ENCODE peak calls at places on chromosomes 5 and 9, in four cellular contexts. T is H9; O is EL; B is naive thymus-derived CD4-positive, alpha-beta T cell. X is an unnamed sample.

GRCh38 chr5:79800979-79801827 is 111.6 kb downstream of the CMYA5 start:
- DNase-seq in T (no peak), O (peak), B (no peak), X (peak)

GRCh38 chr9:93635186-93636107 is 59.1 kb downstream of the PHF2 start:
- DNase-seq in T (no peak), O (no peak), B (no peak), X (no peak)

GRCh38 chr9:78001946-78002731 is 29.5 kb downstream of the GNAQ start:
- DNase-seq in T (no peak), O (peak), B (no peak), X (peak)

GRCh38 chr5:132013711-132014110 is 2.3 kb upstream of the ACSL6 start:
- DNase-seq in T (peak), O (no peak), B (no peak), X (no peak)

GRCh38 chr9:83662933-83663332 is 40.0 kb downstream of the IDNK start:
- DNase-seq in T (no peak), O (no peak), B (no peak), X (no peak)

GRCh38 chr9:93305497-93306020 is 121.6 kb downstream of the WNK2 start:
- DNase-seq in T (peak), O (no peak), B (no peak), X (no peak)

GRCh38 chr5:154312571-154312970 is 122.0 kb downstream of the GALNT10 start:
- DNase-seq in T (no peak), O (peak), B (no peak), X (peak)

GRCh38 chr5:176541338-176542134 is 4.3 kb upstream of the RNF44 start:
- DNase-seq in T (peak), O (no peak), B (peak), X (peak)

GRCh38 chr5:80229902-80230255 is 26.0 kb downstream of the SERINC5 start:
- DNase-seq in T (peak), O (no peak), B (no peak), X (no peak)

GRCh38 chr9:93944011-93944410 is 11.1 kb downstream of the BARX1 start:
- DNase-seq in T (no peak), O (no peak), B (no peak), X (no peak)

GRCh38 chr5:133274597-133274935 is 222.8 kb downstream of the HSPA4 start:
- DNase-seq in T (no peak), O (no peak), B (no peak), X (no peak)

GRCh38 chr5:131589510-131590348 is 45.3 kb downstream of the RAPGEF6 start:
- DNase-seq in T (peak), O (peak), B (peak), X (peak)

GRCh38 chr5:176454724-176455394 is 6.7 kb downstream of the FAF2 start:
- DNase-seq in T (no peak), O (no peak), B (no peak), X (no peak)

GRCh38 chr9:129185991-129186390 is 7.9 kb upstream of the IER5L start:
- DNase-seq in T (no peak), O (peak), B (no peak), X (no peak)

GRCh38 chr5:149545327-149545726 is 5.9 kb downstream of the CSNK1A1 start:
- DNase-seq in T (no peak), O (no peak), B (no peak), X (no peak)

GRCh38 chr5:40172721-40173120 is 507.0 kb upstream of the PTGER4 start:
- DNase-seq in T (no peak), O (no peak), B (no peak), X (peak)

GRCh38 chr5:19564036-19564435 is 424.0 kb downstream of the CDH18 start:
- DNase-seq in T (no peak), O (no peak), B (no peak), X (no peak)

GRCh38 chr5:160787247-160787646 is 64.8 kb downstream of the ATP10B start:
- DNase-seq in T (peak), O (no peak), B (no peak), X (no peak)

GRCh38 chr5:107340631-107341030 is 330.1 kb downstream of the EFNA5 start:
- DNase-seq in T (no peak), O (no peak), B (no peak), X (no peak)

GRCh38 chr5:115267617-115268016 is 4.9 kb upstream of the PGGT1B start:
- DNase-seq in T (no peak), O (peak), B (no peak), X (no peak)

GRCh38 chr9:71783120-71783523 is 14.8 kb upstream of the CEMIP2 start:
- DNase-seq in T (peak), O (peak), B (peak), X (no peak)

GRCh38 chr5:126683912-126684311 is 83.2 kb downstream of the PHAX start:
- DNase-seq in T (no peak), O (peak), B (no peak), X (no peak)

GRCh38 chr9:124869986-124870560 is 8.1 kb downstream of the ARPC5L start:
- DNase-seq in T (no peak), O (peak), B (peak), X (peak)

GRCh38 chr5:143147918-143148317 is 255.6 kb downstream of the NR3C1 start:
- DNase-seq in T (no peak), O (peak), B (no peak), X (no peak)

X was measured in dermis blood vessel endothelial cell.